ENCODE peak calls at places on chromosome 6, in nine cellular contexts. One of them, this sample, is unnamed.

GRCh38 chr6:149028767-149029405 is 282.1 kb downstream of the UST start:
- DNase-seq in AG09309: peak; percentile 91
- DNase-seq in WTC11: no peak
- DNase-seq in epithelial cell of esophagus: peak; percentile 87
- DNase-seq in astrocyte of the spinal cord: peak; percentile 95
- DNase-seq in omental fat pad: no peak
- DNase-seq in pancreas: peak; percentile 68
- DNase-seq in HL-60: peak; percentile 68
- DNase-seq in CD4-positive, alpha-beta T cell: peak; percentile 60
- DNase-seq in this sample: no peak

GRCh38 chr6:52617087-52617486 is 40.2 kb upstream of the TRAM2 start:
- DNase-seq in AG09309: no peak
- DNase-seq in WTC11: no peak
- DNase-seq in epithelial cell of esophagus: no peak
- DNase-seq in astrocyte of the spinal cord: peak; percentile 34
- DNase-seq in omental fat pad: no peak
- DNase-seq in pancreas: no peak
- DNase-seq in HL-60: no peak
- DNase-seq in CD4-positive, alpha-beta T cell: no peak
- DNase-seq in this sample: no peak

GRCh38 chr6:123940551-123940950 is 136.9 kb downstream of the NKAIN2 start:
- DNase-seq in AG09309: no peak
- DNase-seq in WTC11: no peak
- DNase-seq in epithelial cell of esophagus: peak; percentile 27
- DNase-seq in astrocyte of the spinal cord: peak; percentile 58
- DNase-seq in omental fat pad: no peak
- DNase-seq in pancreas: no peak
- DNase-seq in HL-60: no peak
- DNase-seq in CD4-positive, alpha-beta T cell: no peak
- DNase-seq in this sample: no peak

GRCh38 chr6:113361014-113361645 is 496.0 kb upstream of the MARCKS start:
- DNase-seq in AG09309: no peak
- DNase-seq in WTC11: no peak
- DNase-seq in epithelial cell of esophagus: peak; percentile 81
- DNase-seq in astrocyte of the spinal cord: peak; percentile 94
- DNase-seq in omental fat pad: no peak
- DNase-seq in pancreas: no peak
- DNase-seq in HL-60: no peak
- DNase-seq in CD4-positive, alpha-beta T cell: no peak
- DNase-seq in this sample: no peak

GRCh38 chr6:37565267-37566208 is 65.8 kb upstream of the CCDC167 start:
- DNase-seq in AG09309: no peak
- DNase-seq in WTC11: peak; percentile 79
- DNase-seq in epithelial cell of esophagus: no peak
- DNase-seq in astrocyte of the spinal cord: no peak
- DNase-seq in omental fat pad: no peak
- DNase-seq in pancreas: no peak
- DNase-seq in HL-60: no peak
- DNase-seq in CD4-positive, alpha-beta T cell: no peak
- DNase-seq in this sample: peak; percentile 66

GRCh38 chr6:136950436-136950835 is 28.3 kb downstream of the SLC35D3 start:
- DNase-seq in AG09309: no peak
- DNase-seq in WTC11: no peak
- DNase-seq in epithelial cell of esophagus: no peak
- DNase-seq in astrocyte of the spinal cord: no peak
- DNase-seq in omental fat pad: no peak
- DNase-seq in pancreas: no peak
- DNase-seq in HL-60: no peak
- DNase-seq in CD4-positive, alpha-beta T cell: no peak
- DNase-seq in this sample: no peak

GRCh38 chr6:90233994-90234393 is 62.6 kb downstream of the BACH2 start:
- DNase-seq in AG09309: no peak
- DNase-seq in WTC11: no peak
- DNase-seq in epithelial cell of esophagus: no peak
- DNase-seq in astrocyte of the spinal cord: no peak
- DNase-seq in omental fat pad: no peak
- DNase-seq in pancreas: no peak
- DNase-seq in HL-60: no peak
- DNase-seq in CD4-positive, alpha-beta T cell: peak; percentile 57
- DNase-seq in this sample: no peak

GRCh38 chr6:11151488-11151887 is 40.0 kb upstream of the ERVFRD-1 start:
- DNase-seq in AG09309: no peak
- DNase-seq in WTC11: no peak
- DNase-seq in epithelial cell of esophagus: no peak
- DNase-seq in astrocyte of the spinal cord: no peak
- DNase-seq in omental fat pad: no peak
- DNase-seq in pancreas: no peak
- DNase-seq in HL-60: no peak
- DNase-seq in CD4-positive, alpha-beta T cell: no peak
- DNase-seq in this sample: no peak

GRCh38 chr6:139525415-139525814 is 151.0 kb upstream of the CITED2 start:
- DNase-seq in AG09309: no peak
- DNase-seq in WTC11: no peak
- DNase-seq in epithelial cell of esophagus: no peak
- DNase-seq in astrocyte of the spinal cord: no peak
- DNase-seq in omental fat pad: no peak
- DNase-seq in pancreas: no peak
- DNase-seq in HL-60: no peak
- DNase-seq in CD4-positive, alpha-beta T cell: no peak
- DNase-seq in this sample: no peak

GRCh38 chr6:79077680-79078056 is 386 bp downstream of the PHIP start:
- DNase-seq in AG09309: no peak
- DNase-seq in WTC11: no peak
- DNase-seq in epithelial cell of esophagus: peak; percentile 54
- DNase-seq in astrocyte of the spinal cord: no peak
- DNase-seq in omental fat pad: no peak
- DNase-seq in pancreas: peak; percentile 53
- DNase-seq in HL-60: peak; percentile 76
- DNase-seq in CD4-positive, alpha-beta T cell: peak; percentile 19
- DNase-seq in this sample: no peak

GRCh38 chr6:47722178-47722577 is 23.8 kb downstream of the ADGRF4 start:
- DNase-seq in AG09309: no peak
- DNase-seq in WTC11: no peak
- DNase-seq in epithelial cell of esophagus: no peak
- DNase-seq in astrocyte of the spinal cord: no peak
- DNase-seq in omental fat pad: no peak
- DNase-seq in pancreas: no peak
- DNase-seq in HL-60: no peak
- DNase-seq in CD4-positive, alpha-beta T cell: no peak
- DNase-seq in this sample: no peak

GRCh38 chr6:126064994-126065401 is 78.7 kb downstream of the TRMT11 start:
- DNase-seq in AG09309: no peak
- DNase-seq in WTC11: no peak
- DNase-seq in epithelial cell of esophagus: no peak
- DNase-seq in astrocyte of the spinal cord: no peak
- DNase-seq in omental fat pad: no peak
- DNase-seq in pancreas: no peak
- DNase-seq in HL-60: no peak
- DNase-seq in CD4-positive, alpha-beta T cell: no peak
- DNase-seq in this sample: no peak

GRCh38 chr6:45951771-45952529 is 63.7 kb downstream of the CLIC5 start:
- DNase-seq in AG09309: no peak
- DNase-seq in WTC11: no peak
- DNase-seq in epithelial cell of esophagus: no peak
- DNase-seq in astrocyte of the spinal cord: no peak
- DNase-seq in omental fat pad: no peak
- DNase-seq in pancreas: no peak
- DNase-seq in HL-60: no peak
- DNase-seq in CD4-positive, alpha-beta T cell: no peak
- DNase-seq in this sample: no peak

GRCh38 chr6:140560671-140561070 is 1186.2 kb upstream of the CITED2 start:
- DNase-seq in AG09309: no peak
- DNase-seq in WTC11: no peak
- DNase-seq in epithelial cell of esophagus: no peak
- DNase-seq in astrocyte of the spinal cord: no peak
- DNase-seq in omental fat pad: no peak
- DNase-seq in pancreas: no peak
- DNase-seq in HL-60: no peak
- DNase-seq in CD4-positive, alpha-beta T cell: no peak
- DNase-seq in this sample: no peak

GRCh38 chr6:118963003-118963402 is 28.0 kb upstream of the MCM9 start:
- DNase-seq in AG09309: no peak
- DNase-seq in WTC11: no peak
- DNase-seq in epithelial cell of esophagus: peak; percentile 8
- DNase-seq in astrocyte of the spinal cord: peak; percentile 23
- DNase-seq in omental fat pad: no peak
- DNase-seq in pancreas: no peak
- DNase-seq in HL-60: no peak
- DNase-seq in CD4-positive, alpha-beta T cell: no peak
- DNase-seq in this sample: no peak

GRCh38 chr6:111865049-111865585 is 8.1 kb downstream of the FYN start:
- DNase-seq in AG09309: no peak
- DNase-seq in WTC11: no peak
- DNase-seq in epithelial cell of esophagus: no peak
- DNase-seq in astrocyte of the spinal cord: no peak
- DNase-seq in omental fat pad: no peak
- DNase-seq in pancreas: no peak
- DNase-seq in HL-60: no peak
- DNase-seq in CD4-positive, alpha-beta T cell: no peak
- DNase-seq in this sample: no peak

GRCh38 chr6:21514288-21514687 is 79.3 kb upstream of the SOX4 start:
- DNase-seq in AG09309: no peak
- DNase-seq in WTC11: no peak
- DNase-seq in epithelial cell of esophagus: no peak
- DNase-seq in astrocyte of the spinal cord: no peak
- DNase-seq in omental fat pad: no peak
- DNase-seq in pancreas: no peak
- DNase-seq in HL-60: no peak
- DNase-seq in CD4-positive, alpha-beta T cell: no peak
- DNase-seq in this sample: no peak

GRCh38 chr6:84137051-84137375 is 90.4 kb downstream of the CEP162 start:
- DNase-seq in AG09309: no peak
- DNase-seq in WTC11: no peak
- DNase-seq in epithelial cell of esophagus: peak; percentile 29
- DNase-seq in astrocyte of the spinal cord: peak; percentile 92
- DNase-seq in omental fat pad: no peak
- DNase-seq in pancreas: no peak
- DNase-seq in HL-60: no peak
- DNase-seq in CD4-positive, alpha-beta T cell: no peak
- DNase-seq in this sample: no peak

GRCh38 chr6:126033696-126034095 is 47.4 kb downstream of the TRMT11 start:
- DNase-seq in AG09309: peak; percentile 82
- DNase-seq in WTC11: no peak
- DNase-seq in epithelial cell of esophagus: peak; percentile 68
- DNase-seq in astrocyte of the spinal cord: peak; percentile 92
- DNase-seq in omental fat pad: no peak
- DNase-seq in pancreas: no peak
- DNase-seq in HL-60: peak; percentile 50
- DNase-seq in CD4-positive, alpha-beta T cell: no peak
- DNase-seq in this sample: no peak

GRCh38 chr6:24910850-24911712 is 24.7 kb downstream of the RIPOR2 start:
- DNase-seq in AG09309: no peak
- DNase-seq in WTC11: peak; percentile 69
- DNase-seq in epithelial cell of esophagus: peak; percentile 54
- DNase-seq in astrocyte of the spinal cord: no peak
- DNase-seq in omental fat pad: no peak
- DNase-seq in pancreas: peak; percentile 30
- DNase-seq in HL-60: no peak
- DNase-seq in CD4-positive, alpha-beta T cell: peak; percentile 27
- DNase-seq in this sample: no peak

GRCh38 chr6:148166339-148166949 is 176.2 kb upstream of the SASH1 start:
- DNase-seq in AG09309: peak; percentile 46
- DNase-seq in WTC11: no peak
- DNase-seq in epithelial cell of esophagus: peak; percentile 61
- DNase-seq in astrocyte of the spinal cord: peak; percentile 72
- DNase-seq in omental fat pad: no peak
- DNase-seq in pancreas: no peak
- DNase-seq in HL-60: no peak
- DNase-seq in CD4-positive, alpha-beta T cell: no peak
- DNase-seq in this sample: no peak

GRCh38 chr6:105363100-105363754 is 39.7 kb downstream of the PREP start:
- DNase-seq in AG09309: no peak
- DNase-seq in WTC11: no peak
- DNase-seq in epithelial cell of esophagus: peak; percentile 39
- DNase-seq in astrocyte of the spinal cord: peak; percentile 52
- DNase-seq in omental fat pad: no peak
- DNase-seq in pancreas: no peak
- DNase-seq in HL-60: no peak
- DNase-seq in CD4-positive, alpha-beta T cell: no peak
- DNase-seq in this sample: no peak

GRCh38 chr6:73134588-73134987 is 90.7 kb downstream of the KHDC1L start:
- DNase-seq in AG09309: no peak
- DNase-seq in WTC11: peak; percentile 96
- DNase-seq in epithelial cell of esophagus: peak; percentile 17
- DNase-seq in astrocyte of the spinal cord: peak; percentile 6
- DNase-seq in omental fat pad: no peak
- DNase-seq in pancreas: no peak
- DNase-seq in HL-60: peak; percentile 9
- DNase-seq in CD4-positive, alpha-beta T cell: no peak
- DNase-seq in this sample: no peak
- TF ChIP-seq CTCF in AG09309: peak; percentile 38
- TF ChIP-seq CTCF in WTC11: peak; percentile 73
- TF ChIP-seq CTCF in epithelial cell of esophagus: peak; percentile 28
- TF ChIP-seq CTCF in astrocyte of the spinal cord: peak; percentile 49
- TF ChIP-seq CTCF in omental fat pad: no peak
- TF ChIP-seq CTCF in pancreas: no peak
- TF ChIP-seq CTCF in HL-60: peak; percentile 8
- TF ChIP-seq CTCF in CD4-positive, alpha-beta T cell: no peak
- TF ChIP-seq CTCF in this sample: no peak

GRCh38 chr6:69179681-69180080 is 544.6 kb downstream of the ADGRB3 start:
- DNase-seq in AG09309: no peak
- DNase-seq in WTC11: no peak
- DNase-seq in epithelial cell of esophagus: peak; percentile 66
- DNase-seq in astrocyte of the spinal cord: no peak
- DNase-seq in omental fat pad: no peak
- DNase-seq in pancreas: no peak
- DNase-seq in HL-60: no peak
- DNase-seq in CD4-positive, alpha-beta T cell: no peak
- DNase-seq in this sample: no peak
- TF ChIP-seq CTCF in AG09309: no peak
- TF ChIP-seq CTCF in WTC11: no peak
- TF ChIP-seq CTCF in epithelial cell of esophagus: peak; percentile 13
- TF ChIP-seq CTCF in astrocyte of the spinal cord: no peak
- TF ChIP-seq CTCF in omental fat pad: no peak
- TF ChIP-seq CTCF in pancreas: no peak
- TF ChIP-seq CTCF in HL-60: no peak
- TF ChIP-seq CTCF in CD4-positive, alpha-beta T cell: no peak
- TF ChIP-seq CTCF in this sample: no peak

DNA sequence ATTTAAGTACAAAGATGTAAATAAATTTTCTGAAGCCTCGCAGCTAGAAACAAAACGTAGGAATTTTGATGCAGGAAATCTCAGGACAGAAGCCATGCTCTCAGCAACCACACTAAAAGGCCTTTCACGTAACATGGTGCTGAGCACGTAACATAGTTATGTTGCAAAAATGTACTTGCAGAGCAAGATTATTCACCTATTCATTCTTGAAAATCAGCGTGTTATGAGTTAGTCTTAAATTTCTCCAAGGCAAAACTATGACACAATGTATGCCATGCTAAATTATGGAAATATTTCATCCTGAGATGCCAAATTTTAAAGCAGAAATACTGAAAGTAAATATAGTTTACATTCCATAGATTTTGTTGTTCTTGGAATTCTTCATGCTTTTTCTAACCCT is 179.7 kb upstream of the BMP5 start:
- DNase-seq in AG09309: no peak
- DNase-seq in WTC11: no peak
- DNase-seq in epithelial cell of esophagus: peak; percentile 23
- DNase-seq in astrocyte of the spinal cord: peak; percentile 51
- DNase-seq in omental fat pad: no peak
- DNase-seq in pancreas: no peak
- DNase-seq in HL-60: no peak
- DNase-seq in CD4-positive, alpha-beta T cell: no peak
- DNase-seq in this sample: no peak
- TF ChIP-seq CTCF in AG09309: no peak
- TF ChIP-seq CTCF in WTC11: no peak
- TF ChIP-seq CTCF in epithelial cell of esophagus: no peak
- TF ChIP-seq CTCF in astrocyte of the spinal cord: no peak
- TF ChIP-seq CTCF in omental fat pad: no peak
- TF ChIP-seq CTCF in pancreas: no peak
- TF ChIP-seq CTCF in HL-60: no peak
- TF ChIP-seq CTCF in CD4-positive, alpha-beta T cell: no peak
- TF ChIP-seq CTCF in this sample: no peak

GRCh38 chr6:26270121-26270861 is 94.7 kb upstream of the BTN3A2 start:
- DNase-seq in AG09309: no peak
- DNase-seq in WTC11: no peak
- DNase-seq in epithelial cell of esophagus: peak; percentile 18
- DNase-seq in astrocyte of the spinal cord: peak; percentile 29
- DNase-seq in omental fat pad: no peak
- DNase-seq in pancreas: no peak
- DNase-seq in HL-60: no peak
- DNase-seq in CD4-positive, alpha-beta T cell: no peak
- DNase-seq in this sample: no peak
- TF ChIP-seq CTCF in AG09309: no peak
- TF ChIP-seq CTCF in WTC11: no peak
- TF ChIP-seq CTCF in epithelial cell of esophagus: no peak
- TF ChIP-seq CTCF in astrocyte of the spinal cord: peak; percentile 4
- TF ChIP-seq CTCF in omental fat pad: no peak
- TF ChIP-seq CTCF in pancreas: no peak
- TF ChIP-seq CTCF in HL-60: no peak
- TF ChIP-seq CTCF in CD4-positive, alpha-beta T cell: no peak
- TF ChIP-seq CTCF in this sample: no peak